ENCODE peak calls at places on chromosomes 12 and 14, in five cellular contexts. I is K562, L is H1, J is HepG2, G is A549. Y is an unnamed sample.

GRCh38 chr12:130880411-130880885 is 8.6 kb downstream of the RAN start:
- DNase-seq in L (no peak), J (no peak), G (no peak), I (no peak), Y (no peak)

GRCh38 chr12:58919271-58920101 is 818 bp downstream of the LRIG3 start:
- DNase-seq in J (peak), G (peak), L (no peak), I (no peak), Y (peak)

GRCh38 chr14:104843442-104844305 is 21.4 kb upstream of the CEP170B start:
- DNase-seq in J (no peak), I (no peak), L (peak), G (no peak), Y (no peak)

GRCh38 chr12:132044661-132045412 is 95.1 kb downstream of the EP400 start:
- DNase-seq in I (no peak), L (no peak), G (no peak), J (no peak), Y (no peak)

GRCh38 chr12:120413901-120414695 is 23.8 kb upstream of the COX6A1 start:
- DNase-seq in I (peak), J (no peak), L (peak), G (no peak), Y (no peak)

GRCh38 chr12:99170026-99170425 is 477.5 kb upstream of the GARIN6 start:
- DNase-seq in I (no peak), L (no peak), J (no peak), G (no peak), Y (no peak)

GRCh38 chr12:52164624-52165023 is 27.2 kb downstream of the KRT80 start:
- DNase-seq in I (no peak), L (no peak), G (no peak), J (peak), Y (no peak)

GRCh38 chr14:42421377-42422078 is 814.9 kb downstream of the LRFN5 start:
- DNase-seq in G (no peak), J (no peak), L (no peak), I (no peak), Y (no peak)

GRCh38 chr14:93017341-93017797 is 94.4 kb downstream of the CHGA start:
- DNase-seq in L (no peak), G (no peak), I (no peak), J (no peak), Y (no peak)

GRCh38 chr14:35883677-35884293 is 57.6 kb downstream of the BRMS1L start:
- DNase-seq in G (peak), J (peak), I (no peak), L (no peak), Y (no peak)

GRCh38 chr14:90408713-90409112 is 11.9 kb downstream of the CALM1 start:
- DNase-seq in L (no peak), I (no peak), G (no peak), J (no peak), Y (no peak)

GRCh38 chr14:60349663-60350365 is 100.8 kb downstream of the PPM1A start:
- DNase-seq in G (peak), I (peak), L (peak), J (peak), Y (peak)

GRCh38 chr12:54082402-54082892 is 28.8 kb downstream of the HOXC4 start:
- DNase-seq in L (no peak), J (no peak), I (peak), G (no peak), Y (no peak)

GRCh38 chr12:132352896-132353800 is 23.8 kb upstream of the GALNT9 start:
- DNase-seq in I (no peak), J (no peak), G (no peak), L (no peak), Y (no peak)

GRCh38 chr12:24045816-24046257 is 96.4 kb upstream of the SOX5 start:
- DNase-seq in G (no peak), I (no peak), L (no peak), J (peak), Y (peak)

GRCh38 chr14:66459603-66460002 is 26.6 kb upstream of the CCDC196 start:
- DNase-seq in J (no peak), L (no peak), G (no peak), I (no peak), Y (no peak)

GRCh38 chr12:132429122-132429931 is 60.6 kb upstream of the FBRSL1 start:
- DNase-seq in L (peak), J (peak), G (no peak), I (no peak), Y (no peak)

GRCh38 chr14:95156765-95157194 is 549 bp downstream of the DICER1 start:
- DNase-seq in J (peak), L (peak), G (peak), I (no peak), Y (peak)

GRCh38 chr14:90871605-90872233 is 55.5 kb upstream of the TTC7B start:
- DNase-seq in I (no peak), J (no peak), G (no peak), L (no peak), Y (peak)

GRCh38 chr12:12267801-12268200 is 957 bp upstream of the LRP6 start:
- DNase-seq in I (no peak), L (no peak), J (no peak), G (peak), Y (no peak)

GRCh38 chr14:42884100-42884499 is 1277.4 kb downstream of the LRFN5 start:
- DNase-seq in L (no peak), I (no peak), J (no peak), G (no peak), Y (no peak)

GRCh38 chr12:123532021-123532420 is 1.5 kb downstream of the RILPL1 start:
- DNase-seq in L (no peak), G (no peak), J (no peak), I (no peak), Y (peak)

GRCh38 chr14:36300337-36300736 is 20.1 kb downstream of the MBIP start:
- DNase-seq in J (peak), L (no peak), I (no peak), G (no peak), Y (peak)

GRCh38 chr14:47044841-47045240 is 393.3 kb upstream of the RPL10L start:
- DNase-seq in J (no peak), G (no peak), L (peak), I (no peak), Y (peak)

GRCh38 chr12:106130474-106131113 is 8.2 kb downstream of the NUAK1 start:
- DNase-seq in I (no peak), J (peak), L (no peak), G (no peak), Y (no peak)

GRCh38 chr12:20105938-20106337 is 262.4 kb upstream of the PDE3A start:
- DNase-seq in J (no peak), I (no peak), G (no peak), L (no peak), Y (no peak)

GRCh38 chr12:108337235-108338223 is 1.6 kb downstream of the CMKLR1 start:
- DNase-seq in I (peak), J (peak), L (peak), G (peak), Y (peak)

GRCh38 chr12:65156366-65156831 is 13.0 kb upstream of the LEMD3 start:
- DNase-seq in G (no peak), L (no peak), I (no peak), J (no peak), Y (peak)

GRCh38 chr12:84698576-84699333 is 213.8 kb downstream of the SLC6A15 start:
- DNase-seq in J (no peak), I (no peak), L (no peak), G (no peak), Y (no peak)

GRCh38 chr12:79454338-79454777 is 236.4 kb downstream of the PAWR start:
- DNase-seq in J (peak), I (no peak), L (no peak), G (no peak), Y (peak)

GRCh38 chr12:128810182-128811127 is 13.3 kb downstream of the SLC15A4 start:
- DNase-seq in J (no peak), G (no peak), I (no peak), L (no peak), Y (no peak)

GRCh38 chr14:79320561-79320960 is 890.7 kb downstream of the DIO2 start:
- DNase-seq in G (no peak), I (no peak), J (no peak), L (no peak), Y (no peak)

GRCh38 chr12:70443274-70443673 is 77.2 kb downstream of the KCNMB4 start:
- DNase-seq in L (no peak), J (no peak), I (no peak), G (no peak), Y (peak)

GRCh38 chr12:94982456-94982855 is 21.0 kb downstream of the NDUFA12 start:
- DNase-seq in L (no peak), I (no peak), G (no peak), J (no peak), Y (no peak)

GRCh38 chr12:31204995-31205582 is 120.9 kb downstream of the SINHCAF start:
- DNase-seq in J (no peak), I (no peak), G (no peak), L (no peak), Y (peak)

GRCh38 chr12:131610181-131610580 is 100.7 kb upstream of the SFSWAP start:
- DNase-seq in L (no peak), I (no peak), J (no peak), G (no peak), Y (no peak)

GRCh38 chr12:16606117-16606200 is at the start of gene LMO3:
- DNase-seq in G (no peak), J (no peak), I (no peak), L (no peak), Y (no peak)
- H3K4me3 ChIP-seq in G (peak), J (peak), I (no peak), L (peak), Y (peak)

GRCh38 chr12:28209782-28210181 is 19.5 kb downstream of the CCDC91 start:
- DNase-seq in J (no peak), L (no peak), G (no peak), I (no peak), Y (no peak)
- TF ChIP-seq JUN in J (no peak), L (no peak), G (no peak), I (no peak), Y (no peak)

DNA sequence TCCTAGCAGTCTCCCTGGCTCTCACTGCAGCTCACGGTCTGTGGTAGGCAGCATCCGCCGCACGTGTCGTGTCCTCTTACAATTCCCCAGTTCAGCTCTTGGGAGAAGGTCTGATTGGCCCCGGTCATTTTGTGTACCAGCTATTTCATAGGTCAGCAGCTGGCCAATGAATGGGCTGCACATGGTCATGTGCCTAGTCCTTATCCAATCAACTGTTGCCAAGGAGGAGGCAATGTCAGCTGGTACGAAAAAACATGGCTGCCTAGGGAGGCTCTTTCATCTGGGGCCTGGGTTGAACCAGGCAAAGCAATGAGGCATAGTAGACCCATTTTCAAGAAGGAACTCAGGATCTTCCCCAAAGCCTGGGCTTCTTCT is 46.1 kb downstream of the RNFT2 start:
- DNase-seq in J (no peak), I (peak), L (no peak), G (peak), Y (no peak)
- TF ChIP-seq POLR2A in J (no peak), I (no peak), L (no peak), G (no peak), Y (no peak)

DNA sequence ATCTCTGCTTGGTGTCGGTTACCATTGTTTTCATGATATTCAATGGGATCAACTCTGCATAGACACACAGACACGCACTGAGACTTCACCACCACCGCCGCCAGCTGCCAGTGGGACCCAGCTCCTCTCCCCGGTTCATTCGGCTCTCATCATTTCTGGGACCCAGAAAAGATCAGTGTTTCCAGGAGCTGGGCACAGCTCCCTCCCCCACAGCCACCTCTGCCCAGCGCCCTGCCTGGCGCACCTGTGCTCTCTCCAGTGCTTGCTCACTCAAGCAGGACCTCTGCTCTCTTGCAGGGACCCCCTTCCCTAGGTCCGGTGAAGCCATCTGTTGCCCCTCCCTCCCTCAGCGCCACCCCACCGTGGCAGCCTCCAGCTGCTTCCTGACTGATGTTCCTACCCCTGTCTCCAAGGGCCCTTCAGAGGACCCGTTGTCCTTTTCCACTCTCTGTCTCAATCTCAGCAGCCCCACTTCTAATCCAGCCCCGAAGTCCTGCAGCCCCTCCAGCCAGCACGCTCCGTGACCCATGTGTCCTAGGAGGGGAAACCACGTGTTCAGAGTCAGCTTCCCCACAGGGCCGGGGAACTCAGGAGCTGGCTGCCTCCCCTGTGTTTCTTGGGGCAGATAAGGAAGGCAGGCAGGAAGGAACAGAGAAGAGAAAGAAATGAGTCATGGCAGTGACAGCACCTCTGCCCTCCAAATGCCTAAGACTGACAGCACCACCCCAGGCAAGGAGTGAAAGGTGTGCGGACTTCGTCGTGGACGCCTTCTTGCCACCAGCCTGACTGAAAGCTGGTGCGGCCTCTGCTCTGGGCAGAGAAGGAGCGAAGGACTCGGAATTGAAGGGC is 167.2 kb upstream of the FKBP4 start:
- DNase-seq in I (no peak), J (no peak), L (no peak), G (no peak), Y (no peak)
- H3K4me3 ChIP-seq in I (no peak), J (no peak), L (no peak), G (no peak), Y (no peak)